ENCODE peak calls at places on chromosomes 3 and 15, in seven cellular contexts. One of them, this sample, is unnamed.

GRCh38 chr15:89749951-89750559 is 994 bp downstream of the MESP1 start:
- DNase-seq in PC-9: no peak
- DNase-seq in OCI-LY7: no peak
- DNase-seq in GM23338: no peak
- DNase-seq in PC-3: peak; percentile 27
- DNase-seq in MM.1S: peak; percentile 41
- DNase-seq in SK-N-SH: no peak
- DNase-seq in this sample: no peak

GRCh38 chr3:107992976-107993684 is 97.7 kb downstream of the CD47 start:
- DNase-seq in PC-9: peak; percentile 94
- DNase-seq in OCI-LY7: no peak
- DNase-seq in GM23338: no peak
- DNase-seq in PC-3: peak; percentile 94
- DNase-seq in MM.1S: no peak
- DNase-seq in SK-N-SH: no peak
- DNase-seq in this sample: peak; percentile 91

GRCh38 chr3:113070226-113071220 is 79.7 kb downstream of the GTPBP8 start:
- DNase-seq in PC-9: no peak
- DNase-seq in OCI-LY7: no peak
- DNase-seq in GM23338: no peak
- DNase-seq in PC-3: no peak
- DNase-seq in MM.1S: peak; percentile 34
- DNase-seq in SK-N-SH: no peak
- DNase-seq in this sample: peak; percentile 88

GRCh38 chr3:23633261-23633960 is 172.3 kb upstream of the UBE2E1 start:
- DNase-seq in PC-9: no peak
- DNase-seq in OCI-LY7: no peak
- DNase-seq in GM23338: no peak
- DNase-seq in PC-3: no peak
- DNase-seq in MM.1S: no peak
- DNase-seq in SK-N-SH: peak; percentile 56
- DNase-seq in this sample: no peak

GRCh38 chr15:69535101-69535638 is 82.6 kb downstream of the RPLP1 start:
- DNase-seq in PC-9: no peak
- DNase-seq in OCI-LY7: no peak
- DNase-seq in GM23338: no peak
- DNase-seq in PC-3: peak; percentile 70
- DNase-seq in MM.1S: no peak
- DNase-seq in SK-N-SH: no peak
- DNase-seq in this sample: peak; percentile 81

GRCh38 chr3:151770941-151771340 is 37.2 kb downstream of the AADACL2 start:
- DNase-seq in PC-9: no peak
- DNase-seq in OCI-LY7: no peak
- DNase-seq in GM23338: no peak
- DNase-seq in PC-3: peak; percentile 21
- DNase-seq in MM.1S: no peak
- DNase-seq in SK-N-SH: no peak
- DNase-seq in this sample: peak; percentile 76

GRCh38 chr3:2839886-2840285 is 270.3 kb downstream of the IL5RA start:
- DNase-seq in PC-9: no peak
- DNase-seq in OCI-LY7: no peak
- DNase-seq in GM23338: no peak
- DNase-seq in PC-3: peak; percentile 6
- DNase-seq in MM.1S: no peak
- DNase-seq in SK-N-SH: no peak
- DNase-seq in this sample: no peak

GRCh38 chr15:42213481-42213880 is 5.4 kb upstream of the VPS39 start:
- DNase-seq in PC-9: no peak
- DNase-seq in OCI-LY7: no peak
- DNase-seq in GM23338: no peak
- DNase-seq in PC-3: no peak
- DNase-seq in MM.1S: no peak
- DNase-seq in SK-N-SH: no peak
- DNase-seq in this sample: no peak

GRCh38 chr3:177561769-177562360 is 364.6 kb upstream of the TBL1XR1 start:
- DNase-seq in PC-9: no peak
- DNase-seq in OCI-LY7: no peak
- DNase-seq in GM23338: no peak
- DNase-seq in PC-3: no peak
- DNase-seq in MM.1S: no peak
- DNase-seq in SK-N-SH: peak; percentile 80
- DNase-seq in this sample: no peak

GRCh38 chr15:78396976-78397375 is 41.0 kb upstream of the IREB2 start:
- DNase-seq in PC-9: no peak
- DNase-seq in OCI-LY7: peak; percentile 8
- DNase-seq in GM23338: peak; percentile 75
- DNase-seq in PC-3: peak; percentile 33
- DNase-seq in MM.1S: no peak
- DNase-seq in SK-N-SH: no peak
- DNase-seq in this sample: peak; percentile 70

GRCh38 chr15:100790786-100791265 is 88.8 kb upstream of the ALDH1A3 start:
- DNase-seq in PC-9: no peak
- DNase-seq in OCI-LY7: no peak
- DNase-seq in GM23338: no peak
- DNase-seq in PC-3: no peak
- DNase-seq in MM.1S: no peak
- DNase-seq in SK-N-SH: no peak
- DNase-seq in this sample: no peak

GRCh38 chr3:16461463-16462245 is 51.8 kb downstream of the RFTN1 start:
- DNase-seq in PC-9: no peak
- DNase-seq in OCI-LY7: no peak
- DNase-seq in GM23338: no peak
- DNase-seq in PC-3: no peak
- DNase-seq in MM.1S: no peak
- DNase-seq in SK-N-SH: peak; percentile 55
- DNase-seq in this sample: no peak

GRCh38 chr3:153350420-153350819 is 188.4 kb downstream of the RAP2B start:
- DNase-seq in PC-9: peak; percentile 87
- DNase-seq in OCI-LY7: no peak
- DNase-seq in GM23338: no peak
- DNase-seq in PC-3: peak; percentile 92
- DNase-seq in MM.1S: peak; percentile 28
- DNase-seq in SK-N-SH: no peak
- DNase-seq in this sample: peak; percentile 63

GRCh38 chr3:9701006-9701405 is 2.6 kb upstream of the CPNE9 start:
- DNase-seq in PC-9: no peak
- DNase-seq in OCI-LY7: no peak
- DNase-seq in GM23338: no peak
- DNase-seq in PC-3: no peak
- DNase-seq in MM.1S: no peak
- DNase-seq in SK-N-SH: no peak
- DNase-seq in this sample: no peak

GRCh38 chr15:66405007-66405406 is 18.3 kb downstream of the MAP2K1 start:
- DNase-seq in PC-9: no peak
- DNase-seq in OCI-LY7: no peak
- DNase-seq in GM23338: no peak
- DNase-seq in PC-3: no peak
- DNase-seq in MM.1S: no peak
- DNase-seq in SK-N-SH: no peak
- DNase-seq in this sample: no peak

GRCh38 chr3:70360985-70361384 is 48.5 kb upstream of the MDFIC2 start:
- DNase-seq in PC-9: no peak
- DNase-seq in OCI-LY7: no peak
- DNase-seq in GM23338: no peak
- DNase-seq in PC-3: peak; percentile 4
- DNase-seq in MM.1S: no peak
- DNase-seq in SK-N-SH: no peak
- DNase-seq in this sample: peak; percentile 46

GRCh38 chr3:169966951-169967915 is 626 bp downstream of the SEC62 start:
- DNase-seq in PC-9: peak; percentile 56
- DNase-seq in OCI-LY7: peak; percentile 54
- DNase-seq in GM23338: peak; percentile 72
- DNase-seq in PC-3: peak; percentile 30
- DNase-seq in MM.1S: peak; percentile 43
- DNase-seq in SK-N-SH: peak; percentile 80
- DNase-seq in this sample: peak; percentile 86

GRCh38 chr15:90987561-90988141 is 6.7 kb downstream of the PRC1 start:
- DNase-seq in PC-9: no peak
- DNase-seq in OCI-LY7: no peak
- DNase-seq in GM23338: no peak
- DNase-seq in PC-3: no peak
- DNase-seq in MM.1S: no peak
- DNase-seq in SK-N-SH: no peak
- DNase-seq in this sample: no peak

GRCh38 chr15:57035664-57036063 is 117.2 kb downstream of the TCF12 start:
- DNase-seq in PC-9: no peak
- DNase-seq in OCI-LY7: no peak
- DNase-seq in GM23338: peak; percentile 43
- DNase-seq in PC-3: no peak
- DNase-seq in MM.1S: no peak
- DNase-seq in SK-N-SH: no peak
- DNase-seq in this sample: no peak

GRCh38 chr15:74958320-74958907 is 1.8 kb upstream of the RPP25 start:
- DNase-seq in PC-9: no peak
- DNase-seq in OCI-LY7: no peak
- DNase-seq in GM23338: peak; percentile 84
- DNase-seq in PC-3: peak; percentile 31
- DNase-seq in MM.1S: no peak
- DNase-seq in SK-N-SH: peak; percentile 62
- DNase-seq in this sample: peak; percentile 79

GRCh38 chr3:65623362-65623761 is 415.4 kb downstream of the MAGI1 start:
- DNase-seq in PC-9: no peak
- DNase-seq in OCI-LY7: no peak
- DNase-seq in GM23338: no peak
- DNase-seq in PC-3: no peak
- DNase-seq in MM.1S: peak; percentile 45
- DNase-seq in SK-N-SH: no peak
- DNase-seq in this sample: no peak

GRCh38 chr15:98760112-98760826 is 111.9 kb downstream of the IGF1R start:
- DNase-seq in PC-9: no peak
- DNase-seq in OCI-LY7: no peak
- DNase-seq in GM23338: no peak
- DNase-seq in PC-3: peak; percentile 22
- DNase-seq in MM.1S: no peak
- DNase-seq in SK-N-SH: no peak
- DNase-seq in this sample: peak; percentile 39

GRCh38 chr3:157180262-157180661 is 20.3 kb upstream of the CCNL1 start:
- DNase-seq in PC-9: no peak
- DNase-seq in OCI-LY7: no peak
- DNase-seq in GM23338: no peak
- DNase-seq in PC-3: no peak
- DNase-seq in MM.1S: no peak
- DNase-seq in SK-N-SH: no peak
- DNase-seq in this sample: no peak

DNA sequence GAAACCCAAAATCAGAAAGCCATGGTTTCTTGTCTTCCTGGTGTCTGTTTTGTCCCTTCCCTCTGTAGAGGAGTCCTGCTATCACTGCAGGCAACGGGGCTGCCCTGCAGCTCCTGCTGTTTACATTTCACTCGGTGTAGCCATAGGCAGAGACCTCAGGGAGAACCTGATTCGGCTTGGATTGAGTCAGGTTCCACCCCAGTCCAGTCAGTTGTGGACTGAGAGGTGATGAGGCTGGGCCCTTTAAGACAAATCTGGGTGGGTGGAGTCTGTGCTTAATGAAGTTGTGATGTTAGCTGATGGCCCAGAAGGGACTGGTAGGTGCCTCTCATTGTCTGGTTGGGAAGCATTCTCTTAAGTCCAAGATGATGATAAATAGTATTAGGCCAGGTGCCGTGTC is 35.7 kb downstream of the FLNB start:
- DNase-seq in PC-9: no peak
- DNase-seq in OCI-LY7: no peak
- DNase-seq in GM23338: no peak
- DNase-seq in PC-3: peak; percentile 49
- DNase-seq in MM.1S: no peak
- DNase-seq in SK-N-SH: no peak
- DNase-seq in this sample: peak; percentile 45
- H3K27ac ChIP-seq in PC-9: peak overlapping the region; percentile 36
- H3K27ac ChIP-seq in OCI-LY7: no peak overlapping the region
- H3K27ac ChIP-seq in GM23338: peak overlapping the region; percentile 88
- H3K27ac ChIP-seq in PC-3: peak overlapping the region; percentile 6
- H3K27ac ChIP-seq in MM.1S: no peak overlapping the region
- H3K27ac ChIP-seq in SK-N-SH: no peak overlapping the region
- H3K27ac ChIP-seq in this sample: peak overlapping the region; percentile 89

DNA sequence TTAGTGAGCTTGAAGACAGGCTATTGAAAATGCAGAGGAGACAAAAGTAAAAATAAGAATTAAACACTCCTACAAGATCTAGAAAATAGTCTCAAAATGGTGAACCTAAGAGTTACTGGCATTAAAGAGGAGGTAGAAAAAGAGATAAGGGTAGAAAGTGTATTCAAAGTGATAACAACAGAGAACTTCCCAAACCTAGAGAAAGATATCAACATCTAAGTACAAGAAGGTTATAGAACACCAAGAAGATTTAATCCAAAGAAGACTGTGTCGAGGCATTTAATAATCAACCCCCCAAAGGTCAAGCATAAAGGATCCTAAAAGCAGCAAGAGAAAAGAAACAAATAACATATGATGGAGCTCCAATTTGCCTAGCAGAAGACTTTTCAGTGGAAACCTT is 23.3 kb downstream of the PDCD10 start:
- DNase-seq in PC-9: no peak
- DNase-seq in OCI-LY7: no peak
- DNase-seq in GM23338: no peak
- DNase-seq in PC-3: no peak
- DNase-seq in MM.1S: no peak
- DNase-seq in SK-N-SH: no peak
- DNase-seq in this sample: no peak
- H3K36me3 ChIP-seq in PC-9: peaks cover 21% of the 10 kb centered on the region
- H3K36me3 ChIP-seq in OCI-LY7: peaks cover 96% of the 10 kb centered on the region
- H3K36me3 ChIP-seq in GM23338: no peaks in the 10 kb centered on the region
- H3K36me3 ChIP-seq in PC-3: peaks cover 16% of the 10 kb centered on the region
- H3K36me3 ChIP-seq in MM.1S: no peaks in the 10 kb centered on the region
- H3K36me3 ChIP-seq in SK-N-SH: peaks cover 37% of the 10 kb centered on the region
- H3K36me3 ChIP-seq in this sample: no peaks in the 10 kb centered on the region

GRCh38 chr3:44914936-44915335 is 40.5 kb downstream of the TGM4 start:
- DNase-seq in PC-9: no peak
- DNase-seq in OCI-LY7: peak; percentile 17
- DNase-seq in GM23338: peak; percentile 60
- DNase-seq in PC-3: peak; percentile 70
- DNase-seq in MM.1S: no peak
- DNase-seq in SK-N-SH: peak; percentile 45
- DNase-seq in this sample: peak; percentile 37

GRCh38 chr3:44913868-44914468 is 39.6 kb downstream of the TGM4 start:
- DNase-seq in PC-9: peak; percentile 46
- DNase-seq in OCI-LY7: peak; percentile 69
- DNase-seq in GM23338: peak; percentile 89
- DNase-seq in PC-3: peak; percentile 87
- DNase-seq in MM.1S: peak; percentile 69
- DNase-seq in SK-N-SH: peak; percentile 74
- DNase-seq in this sample: peak; percentile 79

GRCh38 chr3:44918087-44918486 is 43.7 kb downstream of the TGM4 start:
- DNase-seq in PC-9: no peak
- DNase-seq in OCI-LY7: no peak
- DNase-seq in GM23338: no peak
- DNase-seq in PC-3: no peak
- DNase-seq in MM.1S: no peak
- DNase-seq in SK-N-SH: no peak
- DNase-seq in this sample: no peak

GRCh38 chr3:44918581-44918980 is 44.2 kb downstream of the TGM4 start:
- DNase-seq in PC-9: no peak
- DNase-seq in OCI-LY7: no peak
- DNase-seq in GM23338: peak; percentile 14
- DNase-seq in PC-3: no peak
- DNase-seq in MM.1S: no peak
- DNase-seq in SK-N-SH: no peak
- DNase-seq in this sample: no peak

GRCh38 chr3:44915702-44916438 is 41.5 kb downstream of the TGM4 start:
- DNase-seq in PC-9: no peak
- DNase-seq in OCI-LY7: no peak
- DNase-seq in GM23338: peak; percentile 65
- DNase-seq in PC-3: no peak
- DNase-seq in MM.1S: no peak
- DNase-seq in SK-N-SH: peak; percentile 35
- DNase-seq in this sample: peak; percentile 22
- H3K9me2 ChIP-seq in PC-9: no peaks in the 10 kb centered on the region
- H3K9me2 ChIP-seq in OCI-LY7: no peaks in the 10 kb centered on the region
- H3K9me2 ChIP-seq in GM23338: no peaks in the 10 kb centered on the region
- H3K9me2 ChIP-seq in PC-3: no peaks in the 10 kb centered on the region
- H3K9me2 ChIP-seq in MM.1S: no peaks in the 10 kb centered on the region
- H3K9me2 ChIP-seq in SK-N-SH: no peaks in the 10 kb centered on the region
- H3K9me2 ChIP-seq in this sample: no peaks in the 10 kb centered on the region

GRCh38 chr15:63461230-63461629 is 43.2 kb upstream of the USP3 start:
- DNase-seq in PC-9: no peak
- DNase-seq in OCI-LY7: no peak
- DNase-seq in GM23338: peak; percentile 80
- DNase-seq in PC-3: no peak
- DNase-seq in MM.1S: no peak
- DNase-seq in SK-N-SH: no peak
- DNase-seq in this sample: no peak
- H3K27ac ChIP-seq in PC-9: no peak overlapping the region
- H3K27ac ChIP-seq in OCI-LY7: no peak overlapping the region
- H3K27ac ChIP-seq in GM23338: no peak overlapping the region
- H3K27ac ChIP-seq in PC-3: no peak overlapping the region
- H3K27ac ChIP-seq in MM.1S: no peak overlapping the region
- H3K27ac ChIP-seq in SK-N-SH: no peak overlapping the region
- H3K27ac ChIP-seq in this sample: no peak overlapping the region

This sample was measured in GM23248.